ENCODE peak calls at places on chromosomes 1 and 21, in four cellular contexts. One of them, this sample, is unnamed.

GRCh38 chr1:33301273-33301984 is 19.5 kb downstream of the A3GALT2 start:
- DNase-seq in mucosa of descending colon: no peak
- DNase-seq in NCI-H1105: no peak
- DNase-seq in WERI-Rb-1: no peak
- DNase-seq in this sample: no peak

GRCh38 chr1:109225248-109226077 is 11.7 kb downstream of the SARS1 start:
- DNase-seq in NCI-H1105: no peak
- DNase-seq in mucosa of descending colon: no peak
- DNase-seq in WERI-Rb-1: no peak
- DNase-seq in this sample: no peak

GRCh38 chr1:53369761-53370160 is 41.9 kb upstream of the LRP8 start:
- DNase-seq in mucosa of descending colon: no peak
- DNase-seq in NCI-H1105: no peak
- DNase-seq in WERI-Rb-1: peak
- DNase-seq in this sample: no peak

GRCh38 chr1:233253231-233254038 is 42.1 kb downstream of the PCNX2 start:
- DNase-seq in WERI-Rb-1: no peak
- DNase-seq in mucosa of descending colon: no peak
- DNase-seq in NCI-H1105: no peak
- DNase-seq in this sample: no peak

GRCh38 chr1:113027008-113027407 is 46.0 kb upstream of the LRIG2 start:
- DNase-seq in mucosa of descending colon: no peak
- DNase-seq in WERI-Rb-1: no peak
- DNase-seq in NCI-H1105: no peak
- DNase-seq in this sample: peak

GRCh38 chr1:41678141-41678878 is 193.8 kb upstream of the EDN2 start:
- DNase-seq in WERI-Rb-1: no peak
- DNase-seq in mucosa of descending colon: no peak
- DNase-seq in NCI-H1105: no peak
- DNase-seq in this sample: no peak

GRCh38 chr1:235866207-235866912 is at the start of gene LYST:
- DNase-seq in mucosa of descending colon: peak
- DNase-seq in NCI-H1105: peak
- DNase-seq in WERI-Rb-1: peak
- DNase-seq in this sample: peak

GRCh38 chr1:112011231-112011630 is 21.8 kb upstream of the KCND3 start:
- DNase-seq in WERI-Rb-1: no peak
- DNase-seq in mucosa of descending colon: no peak
- DNase-seq in NCI-H1105: no peak
- DNase-seq in this sample: no peak

GRCh38 chr1:176800978-176801552 is 338.1 kb downstream of the PAPPA2 start:
- DNase-seq in NCI-H1105: no peak
- DNase-seq in mucosa of descending colon: no peak
- DNase-seq in WERI-Rb-1: peak
- DNase-seq in this sample: no peak

GRCh38 chr1:30372792-30373433 is 350.5 kb downstream of the MATN1 start:
- DNase-seq in mucosa of descending colon: no peak
- DNase-seq in WERI-Rb-1: no peak
- DNase-seq in NCI-H1105: no peak
- DNase-seq in this sample: no peak

GRCh38 chr1:12052008-12052573 is 11.0 kb upstream of the TNFRSF8 start:
- DNase-seq in NCI-H1105: no peak
- DNase-seq in mucosa of descending colon: no peak
- DNase-seq in WERI-Rb-1: no peak
- DNase-seq in this sample: no peak

GRCh38 chr1:206783506-206783905 is 11.2 kb upstream of the IL10 start:
- DNase-seq in NCI-H1105: no peak
- DNase-seq in mucosa of descending colon: no peak
- DNase-seq in WERI-Rb-1: no peak
- DNase-seq in this sample: no peak

GRCh38 chr1:228152918-228153258 is 3.2 kb downstream of the GJC2 start:
- DNase-seq in NCI-H1105: no peak
- DNase-seq in mucosa of descending colon: no peak
- DNase-seq in WERI-Rb-1: no peak
- DNase-seq in this sample: no peak

GRCh38 chr1:27868932-27869718 is 3.2 kb upstream of the THEMIS2 start:
- DNase-seq in NCI-H1105: no peak
- DNase-seq in WERI-Rb-1: no peak
- DNase-seq in mucosa of descending colon: peak
- DNase-seq in this sample: no peak

GRCh38 chr1:230022666-230023380 is 44.2 kb upstream of the GALNT2 start:
- DNase-seq in NCI-H1105: no peak
- DNase-seq in mucosa of descending colon: no peak
- DNase-seq in WERI-Rb-1: no peak
- DNase-seq in this sample: no peak

GRCh38 chr1:20112279-20113000 is 6.9 kb downstream of the PLA2G2D start:
- DNase-seq in NCI-H1105: no peak
- DNase-seq in WERI-Rb-1: no peak
- DNase-seq in mucosa of descending colon: no peak
- DNase-seq in this sample: no peak

GRCh38 chr21:28908351-28908750 is 84.3 kb downstream of the LTN1 start:
- DNase-seq in NCI-H1105: no peak
- DNase-seq in mucosa of descending colon: no peak
- DNase-seq in WERI-Rb-1: no peak
- DNase-seq in this sample: peak

GRCh38 chr1:38559180-38559874 is 300.2 kb downstream of the RRAGC start:
- DNase-seq in WERI-Rb-1: no peak
- DNase-seq in NCI-H1105: no peak
- DNase-seq in mucosa of descending colon: peak
- DNase-seq in this sample: peak

GRCh38 chr1:150543500-150544143 is 5.6 kb upstream of the ADAMTSL4 start:
- DNase-seq in NCI-H1105: peak
- DNase-seq in mucosa of descending colon: no peak
- DNase-seq in WERI-Rb-1: no peak
- DNase-seq in this sample: no peak

GRCh38 chr21:33835920-33836319 is 79.7 kb downstream of the ATP5PO start:
- DNase-seq in mucosa of descending colon: no peak
- DNase-seq in NCI-H1105: no peak
- DNase-seq in WERI-Rb-1: no peak
- DNase-seq in this sample: no peak

GRCh38 chr1:64677471-64677870 is 67.4 kb upstream of the RAVER2 start:
- DNase-seq in WERI-Rb-1: no peak
- DNase-seq in NCI-H1105: no peak
- DNase-seq in mucosa of descending colon: no peak
- DNase-seq in this sample: no peak

GRCh38 chr1:228294717-228295116 is 86.9 kb downstream of the OBSCN start:
- DNase-seq in NCI-H1105: no peak
- DNase-seq in WERI-Rb-1: no peak
- DNase-seq in mucosa of descending colon: peak
- DNase-seq in this sample: no peak

GRCh38 chr1:3126756-3127718 is 58.0 kb downstream of the PRDM16 start:
- DNase-seq in mucosa of descending colon: no peak
- DNase-seq in NCI-H1105: no peak
- DNase-seq in WERI-Rb-1: no peak
- DNase-seq in this sample: no peak

GRCh38 chr1:229230893-229231753 is 39.8 kb upstream of the RAB4A start:
- DNase-seq in mucosa of descending colon: no peak
- DNase-seq in NCI-H1105: peak
- DNase-seq in WERI-Rb-1: no peak
- DNase-seq in this sample: peak

GRCh38 chr1:173269490-173270230 is 62.5 kb upstream of the TNFSF4 start:
- DNase-seq in NCI-H1105: no peak
- DNase-seq in mucosa of descending colon: no peak
- DNase-seq in WERI-Rb-1: no peak
- DNase-seq in this sample: peak

GRCh38 chr1:59720716-59721115 is 94.0 kb upstream of the HOOK1 start:
- DNase-seq in NCI-H1105: no peak
- DNase-seq in WERI-Rb-1: no peak
- DNase-seq in mucosa of descending colon: no peak
- DNase-seq in this sample: no peak

GRCh38 chr1:112061852-112062451 is 72.5 kb upstream of the KCND3 start:
- DNase-seq in NCI-H1105: no peak
- DNase-seq in mucosa of descending colon: no peak
- DNase-seq in WERI-Rb-1: no peak
- DNase-seq in this sample: no peak

GRCh38 chr1:76177644-76178043 is 103.1 kb downstream of the ST6GALNAC3 start:
- DNase-seq in NCI-H1105: no peak
- DNase-seq in mucosa of descending colon: no peak
- DNase-seq in WERI-Rb-1: no peak
- DNase-seq in this sample: no peak

GRCh38 chr1:172717722-172718455 is 59.0 kb downstream of the FASLG start:
- DNase-seq in mucosa of descending colon: no peak
- DNase-seq in NCI-H1105: no peak
- DNase-seq in WERI-Rb-1: no peak
- DNase-seq in this sample: no peak

GRCh38 chr1:154183045-154183968 is 8.6 kb downstream of the TPM3 start:
- DNase-seq in NCI-H1105: peak
- DNase-seq in mucosa of descending colon: peak
- DNase-seq in WERI-Rb-1: peak
- DNase-seq in this sample: peak

GRCh38 chr1:22291057-22291456 is 148.2 kb upstream of the WNT4 start:
- DNase-seq in WERI-Rb-1: no peak
- DNase-seq in mucosa of descending colon: no peak
- DNase-seq in NCI-H1105: no peak
- DNase-seq in this sample: no peak

GRCh38 chr1:224616761-224617409 is 768 bp downstream of the CNIH3 start:
- DNase-seq in NCI-H1105: no peak
- DNase-seq in WERI-Rb-1: no peak
- DNase-seq in mucosa of descending colon: no peak
- DNase-seq in this sample: peak

GRCh38 chr1:114154963-114155322 is 1.3 kb upstream of the SYT6 start:
- DNase-seq in NCI-H1105: no peak
- DNase-seq in WERI-Rb-1: peak
- DNase-seq in mucosa of descending colon: no peak
- DNase-seq in this sample: peak

GRCh38 chr1:110870721-110871388 is 2.1 kb upstream of the CD53 start:
- DNase-seq in mucosa of descending colon: no peak
- DNase-seq in WERI-Rb-1: no peak
- DNase-seq in NCI-H1105: no peak
- DNase-seq in this sample: peak

GRCh38 chr1:88014126-88014525 is 669.9 kb upstream of the PKN2 start:
- DNase-seq in NCI-H1105: no peak
- DNase-seq in WERI-Rb-1: no peak
- DNase-seq in mucosa of descending colon: no peak
- DNase-seq in this sample: no peak

GRCh38 chr1:51574796-51575195 is 42.1 kb upstream of the OSBPL9 start:
- DNase-seq in mucosa of descending colon: no peak
- DNase-seq in NCI-H1105: no peak
- DNase-seq in WERI-Rb-1: no peak
- DNase-seq in this sample: no peak

GRCh38 chr21:33690874-33691273 is 48.6 kb downstream of the ITSN1 start:
- DNase-seq in NCI-H1105: no peak
- DNase-seq in WERI-Rb-1: no peak
- DNase-seq in mucosa of descending colon: no peak
- DNase-seq in this sample: no peak

GRCh38 chr1:78091215-78091813 is 45.5 kb downstream of the GIPC2 start:
- DNase-seq in mucosa of descending colon: no peak
- DNase-seq in NCI-H1105: no peak
- DNase-seq in WERI-Rb-1: no peak
- DNase-seq in this sample: peak

This sample was measured in GM23338.